ENCODE peak calls at places on chromosome 1, in eight cellular contexts. C, Y, Q, F, B, V, W and D are unnamed samples.

GRCh38 chr1:209569445-209570207 is 13.9 kb upstream of the CAMK1G start:
- DNase-seq in Q (peak; percentile 71), W (peak; percentile 89), B (peak; percentile 59), Y (peak; percentile 86), F (peak; percentile 80), V (peak; percentile 38), C (peak; percentile 84), D (no peak)

GRCh38 chr1:168285419-168285790 is 4.7 kb downstream of the TBX19 start:
- DNase-seq in Q (no peak), F (peak; percentile 76), V (no peak), W (peak; percentile 38), Y (peak; percentile 22), B (no peak), C (no peak), D (no peak)

GRCh38 chr1:50266509-50266908 is 156.7 kb downstream of the DMRTA2 start:
- DNase-seq in Y (peak; percentile 13), B (no peak), W (no peak), Q (no peak), V (no peak), F (no peak), C (no peak), D (no peak)

GRCh38 chr1:63877816-63878215 is 104.0 kb downstream of the ROR1 start:
- DNase-seq in Q (no peak), Y (no peak), V (peak; percentile 38), C (no peak), W (peak; percentile 37), F (no peak), B (no peak), D (no peak)

GRCh38 chr1:192830596-192831241 is 21.9 kb downstream of the RGS2 start:
- DNase-seq in W (no peak), F (no peak), C (no peak), V (no peak), Y (no peak), B (no peak), Q (no peak), D (no peak)

GRCh38 chr1:36522461-36523229 is 39.9 kb upstream of the CSF3R start:
- DNase-seq in Y (no peak), B (no peak), Q (no peak), F (no peak), W (no peak), V (no peak), C (no peak), D (no peak)

GRCh38 chr1:56967900-56968832 is 2.4 kb upstream of the C8B start:
- DNase-seq in F (no peak), W (peak; percentile 50), B (no peak), Y (no peak), V (peak; percentile 16), C (peak; percentile 19), Q (peak; percentile 85), D (no peak)

GRCh38 chr1:59549903-59550302 is 253.0 kb downstream of the FGGY start:
- DNase-seq in Q (no peak), Y (no peak), V (no peak), B (no peak), C (no peak), W (no peak), F (no peak), D (no peak)

GRCh38 chr1:50458507-50458906 is 35.3 kb upstream of the DMRTA2 start:
- DNase-seq in C (no peak), V (no peak), W (no peak), B (no peak), Y (no peak), Q (no peak), F (no peak), D (no peak)